ENCODE peak calls at places on chromosomes 2 and 18, in four cellular contexts. D is NCI-H524 treated with DMSO at 0.1 percent for 48 hours, H is GM03348, Z is ELR. V is an unnamed sample.

GRCh38 chr2:85780316-85781092 is 26.7 kb downstream of the ATOH8 start:
- DNase-seq in D (no peak), H (no peak), Z (no peak), V (no peak)

GRCh38 chr2:135792401-135793152 is 44.4 kb downstream of the LCT start:
- DNase-seq in D (no peak), H (no peak), Z (no peak), V (no peak)

GRCh38 chr2:235170016-235170415 is 218.2 kb downstream of the SH3BP4 start:
- DNase-seq in D (no peak), H (peak; percentile 48), Z (peak; percentile 87), V (no peak)

GRCh38 chr2:9251154-9252001 is 44.8 kb downstream of the ASAP2 start:
- DNase-seq in D (no peak), H (peak; percentile 90), Z (peak; percentile 89), V (no peak)

GRCh38 chr2:29139731-29140130 is 24.5 kb downstream of the CLIP4 start:
- DNase-seq in D (no peak), H (no peak), Z (no peak), V (no peak)

GRCh38 chr18:68520406-68521075 is 194.4 kb downstream of the TMX3 start:
- DNase-seq in D (no peak), H (peak; percentile 7), Z (peak; percentile 66), V (no peak)

GRCh38 chr2:158191569-158191968 is 89.9 kb downstream of the UPP2 start:
- DNase-seq in D (no peak), H (no peak), Z (no peak), V (no peak)

GRCh38 chr2:196486145-196486544 is 153.4 kb upstream of the CCDC150 start:
- DNase-seq in D (no peak), H (no peak), Z (no peak), V (no peak)

GRCh38 chr2:84741182-84741822 is 139.6 kb downstream of the TRABD2A start:
- DNase-seq in D (no peak), H (peak; percentile 13), Z (peak; percentile 57), V (no peak)

GRCh38 chr2:72150961-72151356 is 3.3 kb upstream of the CYP26B1 start:
- DNase-seq in D (no peak), H (no peak), Z (no peak), V (no peak)

GRCh38 chr18:63725682-63726480 is 23.1 kb downstream of the SERPINB11 start:
- DNase-seq in D (no peak), H (no peak), Z (no peak), V (no peak)

GRCh38 chr2:236507393-236508085 is 62.1 kb upstream of the ACKR3 start:
- DNase-seq in D (peak; percentile 21), H (peak; percentile 45), Z (peak; percentile 2), V (no peak)

GRCh38 chr2:44578401-44579135 is 216.8 kb downstream of the CAMKMT start:
- DNase-seq in D (no peak), H (peak; percentile 73), Z (peak; percentile 52), V (no peak)

GRCh38 chr2:199395311-199395710 is 62.4 kb downstream of the SATB2 start:
- DNase-seq in D (no peak), H (no peak), Z (no peak), V (no peak)

GRCh38 chr2:215652432-215652831 is 216.6 kb upstream of the FN1 start:
- DNase-seq in D (no peak), H (peak; percentile 47), Z (peak; percentile 25), V (no peak)

GRCh38 chr2:19301706-19302105 is 56.7 kb downstream of the OSR1 start:
- DNase-seq in D (no peak), H (no peak), Z (no peak), V (no peak)

GRCh38 chr2:158806941-158807340 is 11.8 kb downstream of the DAPL1 start:
- DNase-seq in D (no peak), H (no peak), Z (no peak), V (no peak)

GRCh38 chr2:29335391-29335790 is 220.2 kb downstream of the CLIP4 start:
- DNase-seq in D (no peak), H (no peak), Z (peak; percentile 10), V (no peak)

GRCh38 chr2:217000406-217000805 is 140.5 kb upstream of the TNP1 start:
- DNase-seq in D (no peak), H (no peak), Z (no peak), V (no peak)

GRCh38 chr18:10114727-10115463 is 201.1 kb downstream of the VAPA start:
- DNase-seq in D (no peak), H (no peak), Z (no peak), V (no peak)

GRCh38 chr2:54956392-54956722 is 93.9 kb downstream of the RTN4 start:
- DNase-seq in D (no peak), H (no peak), Z (no peak), V (no peak)

GRCh38 chr2:76953733-76954347 is 568.3 kb downstream of the LRRTM4 start:
- DNase-seq in D (no peak), H (peak; percentile 1), Z (peak; percentile 1), V (peak; percentile 62)

GRCh38 chr2:230824406-230824978 is 40.2 kb upstream of the ITM2C start:
- DNase-seq in D (peak; percentile 17), H (peak; percentile 88), Z (peak; percentile 89), V (peak; percentile 69)

GRCh38 chr2:182917924-182918323 is 51.5 kb upstream of the FRZB start:
- DNase-seq in D (no peak), H (no peak), Z (no peak), V (no peak)

GRCh38 chr2:190678444-190679162 is 29.7 kb downstream of the NAB1 start:
- DNase-seq in D (no peak), H (no peak), Z (no peak), V (no peak)

GRCh38 chr2:44244135-44244871 is 31.0 kb upstream of the SLC3A1 start:
- DNase-seq in D (peak; percentile 23), H (peak; percentile 74), Z (peak; percentile 80), V (peak; percentile 56)

V was measured in glomerular endothelial cell.